ENCODE peak calls at places on chromosomes 11 and 22, in six cellular contexts. Z is stimulated activated naive CD8-positive, alpha-beta T cell treated with anti-CD3 and anti-CD28 coated beads, Interleukin-15, Interleukin-2, amounts not matched to agents 100 U/mL and 50 U/mL, for 24 hours; D is stimulated activated memory B cell treated with anti-CD40 and anti-IgM and Interleukin-4, amounts not matched to agents 10 μg/mL and 1 μg/mL and 100 μg/mL, for 72 hours; G is activated CD8-positive, alpha-beta T cell treated with anti-CD3 and anti-CD28 coated beads, Interleukin-2, amount 10 ng/mL, durations not matched to agents 7 days and 5 days; H is gastrocnemius medialis; J is natural killer cell. N is an unnamed sample.

GRCh38 chr11:680476-680875 is 14.5 kb downstream of the DEAF1 start:
- ATAC-seq in Z (no peak), D (no peak), G (no peak), H (no peak), J (no peak), N (no peak)

GRCh38 chr11:129732926-129733325 is 82.7 kb upstream of the TMEM45B start:
- ATAC-seq in Z (no peak), D (no peak), G (no peak), H (no peak), J (no peak), N (peak)

GRCh38 chr11:67507242-67507890 is 596 bp downstream of the CDK2AP2 start:
- ATAC-seq in Z (no peak), D (no peak), G (no peak), H (peak), J (no peak), N (peak)

GRCh38 chr11:83852012-83852411 is 565.8 kb upstream of the CCDC90B start:
- ATAC-seq in Z (no peak), D (no peak), G (no peak), H (no peak), J (no peak), N (no peak)

GRCh38 chr11:65396769-65397745 is 10.6 kb downstream of the FRMD8 start:
- ATAC-seq in Z (no peak), D (no peak), G (no peak), H (no peak), J (no peak), N (no peak)

GRCh38 chr22:21032843-21033688 is 705 bp upstream of the SLC7A4 start:
- ATAC-seq in Z (no peak), D (no peak), G (no peak), H (no peak), J (no peak), N (peak)

GRCh38 chr11:117579148-117579547 is 217.9 kb downstream of the DSCAML1 start:
- ATAC-seq in Z (no peak), D (no peak), G (no peak), H (no peak), J (no peak), N (no peak)

GRCh38 chr11:70105755-70106571 is 27.8 kb downstream of the ANO1 start:
- ATAC-seq in Z (no peak), D (no peak), G (no peak), H (no peak), J (no peak), N (peak)

GRCh38 chr22:36237462-36238347 is 1.6 kb downstream of the APOL2 start:
- ATAC-seq in Z (peak), D (no peak), G (peak), H (no peak), J (peak), N (no peak)

GRCh38 chr22:41469218-41469851 is 418 bp downstream of the ACO2 start:
- ATAC-seq in Z (peak), D (peak), G (peak), H (peak), J (peak), N (peak)

GRCh38 chr11:34899633-34900016 is 16.6 kb downstream of the APIP start:
- ATAC-seq in Z (no peak), D (no peak), G (no peak), H (no peak), J (no peak), N (no peak)

GRCh38 chr11:100574894-100575769 is 112.0 kb upstream of the ARHGAP42 start:
- ATAC-seq in Z (no peak), D (no peak), G (no peak), H (no peak), J (no peak), N (peak)